ENCODE peak calls at places on chromosomes 4 and X, in four cellular contexts. L, G, S and W are unnamed samples.

GRCh38 chr4:82429728-82430192 is 502 bp downstream of the HNRNPDL start:
- DNase-seq in L (peak), G (peak), S (no peak), W (peak)

GRCh38 chr4:177632481-177632880 is 190.2 kb upstream of the AGA start:
- DNase-seq in L (no peak), G (no peak), S (peak), W (no peak)

GRCh38 chr4:128776794-128777216 is 32.7 kb upstream of the JADE1 start:
- DNase-seq in L (no peak), G (peak), S (peak), W (no peak)

GRCh38 chr4:38224850-38225249 is 264.7 kb downstream of the PTTG2 start:
- DNase-seq in L (no peak), G (no peak), S (no peak), W (no peak)

GRCh38 chr4:24372341-24372740 is 212.0 kb downstream of the DHX15 start:
- DNase-seq in L (no peak), G (no peak), S (no peak), W (no peak)

GRCh38 chrX:111008126-111008525 is 87.9 kb upstream of the PAK3 start:
- DNase-seq in L (no peak), G (no peak), S (no peak), W (no peak)

GRCh38 chrX:111779582-111779981 is 96.4 kb upstream of the TRPC5OS start:
- DNase-seq in L (no peak), G (peak), S (no peak), W (no peak)

GRCh38 chrX:134761788-134762187 is 103.5 kb upstream of the PLAC1 start:
- DNase-seq in L (no peak), G (no peak), S (peak), W (no peak)

GRCh38 chrX:46279214-46279924 is 265.9 kb downstream of the ZNF674 start:
- DNase-seq in L (no peak), G (peak), S (no peak), W (no peak)

DNA sequence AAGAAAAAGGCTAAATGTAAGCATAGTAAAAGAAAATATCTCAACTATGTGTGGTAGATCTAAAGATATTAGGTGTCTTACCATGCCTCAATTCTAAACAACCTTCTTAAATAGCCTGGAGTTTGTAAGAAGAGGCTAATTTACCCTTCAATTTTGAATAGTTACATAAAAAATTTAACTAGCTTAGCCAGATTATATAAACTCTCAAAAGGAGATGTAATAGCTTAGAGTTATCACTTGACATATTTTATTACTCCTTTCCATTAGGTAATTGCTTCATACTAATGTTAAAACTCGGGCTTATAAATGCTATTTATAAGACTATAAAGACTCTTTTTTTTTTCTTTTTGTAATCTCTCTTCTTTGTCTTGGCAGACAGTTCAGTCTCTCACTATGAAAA is 297.5 kb upstream of the PABPC4L start:
- DNase-seq in L (no peak), G (no peak), S (no peak), W (no peak)
- H3K4me3 ChIP-seq in L (no peak), G (no peak), S (no peak), W (no peak)

DNA sequence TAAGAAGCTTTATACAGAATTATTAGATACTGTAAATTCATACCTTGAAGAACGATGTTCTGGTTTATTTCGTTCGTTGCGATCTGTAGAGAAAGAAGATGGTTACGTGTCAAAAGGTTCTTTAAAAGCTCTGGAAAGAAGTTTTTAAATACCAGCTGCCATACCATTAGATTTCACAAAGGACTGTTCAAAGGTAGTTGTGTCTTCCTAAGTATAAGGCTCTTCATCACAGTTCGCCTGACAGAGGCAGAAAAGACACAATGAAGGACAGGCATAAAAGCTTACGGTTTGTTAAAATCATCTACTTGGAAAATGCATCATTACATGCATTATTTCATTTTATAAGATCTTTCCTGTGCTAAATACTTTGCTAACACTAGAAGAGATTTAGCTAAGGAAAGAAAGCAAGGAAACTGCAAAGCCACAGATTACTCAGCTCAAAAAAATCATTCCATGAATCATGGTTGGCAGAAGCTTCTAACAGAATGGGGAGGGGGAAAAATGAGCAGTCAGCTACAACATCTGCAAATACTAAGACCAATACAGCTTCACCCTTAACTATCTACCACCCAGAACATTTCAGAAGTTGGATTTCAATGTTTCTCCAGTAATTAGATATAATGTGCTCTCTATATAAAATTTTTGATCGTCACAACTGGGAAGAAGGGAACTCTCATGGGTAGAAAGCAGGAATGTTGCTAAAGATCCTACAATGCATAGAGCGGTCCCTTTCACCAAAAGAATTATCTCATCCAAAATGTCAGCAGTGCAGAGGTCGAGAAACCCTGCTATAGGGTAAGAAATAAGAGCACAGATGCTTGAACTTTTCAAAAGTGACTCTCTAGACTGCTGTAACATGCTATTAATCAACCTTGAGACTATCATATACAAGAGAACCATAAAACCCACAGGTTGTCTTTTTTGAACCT is 50.7 kb upstream of the PRSS48 start:
- DNase-seq in L (no peak), G (peak), S (peak), W (no peak)
- H3K4me3 ChIP-seq in L (peak), G (no peak), S (peak), W (peak)

GRCh38 chr4:2402453-2402852 is 16.0 kb downstream of the ZFYVE28 start:
- DNase-seq in L (no peak), G (no peak), S (no peak), W (no peak)
- H3K4me3 ChIP-seq in L (peak), G (no peak), S (peak), W (no peak)

DNA sequence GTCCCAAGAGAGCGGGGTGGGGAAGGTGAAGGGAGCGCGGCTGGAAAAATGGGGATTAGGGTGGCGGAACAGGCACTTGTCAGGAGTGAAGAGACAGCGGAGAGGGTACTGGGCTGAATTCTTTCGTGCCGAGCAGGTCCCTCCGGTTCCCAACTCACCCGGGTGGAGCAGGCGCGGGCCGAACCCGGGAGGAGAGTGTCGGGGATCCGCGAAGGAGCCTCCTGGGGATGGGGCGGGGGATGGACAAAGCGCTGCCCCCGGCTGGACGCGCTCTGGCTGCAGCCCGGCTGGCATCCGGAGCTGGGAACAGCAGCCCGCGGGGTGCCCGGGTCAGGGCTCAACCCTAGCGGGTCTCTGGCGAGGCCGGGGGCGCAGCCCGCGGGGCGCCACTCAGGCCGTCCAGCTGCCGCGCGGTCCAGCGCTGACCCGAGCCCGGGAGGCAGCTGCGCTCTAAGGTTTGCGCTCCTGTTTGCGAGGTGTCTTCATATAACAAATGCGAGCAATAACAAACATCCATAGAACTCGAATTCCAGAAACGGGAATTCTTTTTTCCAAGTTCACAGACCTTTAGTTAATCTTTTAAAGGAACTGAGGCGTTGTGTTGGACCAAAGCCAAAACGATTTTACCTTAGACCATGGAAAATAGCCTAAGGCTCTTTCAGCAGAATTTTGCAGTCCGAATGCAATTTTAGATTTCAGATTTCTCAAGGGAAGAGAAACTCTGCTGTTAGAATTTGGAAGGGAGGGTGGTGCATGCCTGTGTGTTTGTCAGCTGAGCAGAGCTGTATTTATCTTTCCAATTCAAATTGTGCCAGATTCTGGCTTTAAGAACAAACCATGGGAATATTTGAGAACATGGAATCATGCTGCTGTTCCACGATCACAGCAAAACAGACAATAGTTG is 707 bp downstream of the NPY5R start:
- DNase-seq in L (peak), G (peak), S (no peak), W (no peak)
- H3K4me3 ChIP-seq in L (peak), G (no peak), S (no peak), W (no peak)